ENCODE peak calls at places on chromosomes 4 and X, in four cellular contexts. A is GM12878, J is foreskin fibroblast, C is heart right ventricle. X is an unnamed sample.
A peak's percentile ranks its signal among the peaks of the same experiment; 100 is the strongest.

GRCh38 chr4:85459736-85460135 is 15.2 kb upstream of the ARHGAP24 start:
- DNase-seq in A (no peak), J (no peak), C (no peak), X (no peak)

GRCh38 chr4:102141855-102142254 is 203.4 kb downstream of the SLC39A8 start:
- DNase-seq in A (no peak), J (no peak), C (no peak), X (no peak)

GRCh38 chrX:101203782-101204351 is 15.7 kb upstream of the DRP2 start:
- DNase-seq in A (no peak), J (peak; percentile 23), C (no peak), X (no peak)

GRCh38 chr4:5899396-5899795 is 6.5 kb upstream of the CRMP1 start:
- DNase-seq in A (no peak), J (no peak), C (no peak), X (no peak)

GRCh38 chr4:95867919-95868318 is 28.0 kb downstream of the PDHA2 start:
- DNase-seq in A (no peak), J (no peak), C (no peak), X (no peak)

GRCh38 chr4:6942238-6942800 is 32.7 kb downstream of the TBC1D14 start:
- DNase-seq in A (peak; percentile 66), J (peak; percentile 91), C (no peak), X (peak; percentile 71)

GRCh38 chr4:118729287-118730286 is 44.4 kb downstream of the METTL14 start:
- DNase-seq in A (no peak), J (peak; percentile 83), C (no peak), X (no peak)

GRCh38 chr4:13907255-13907751 is 279.8 kb upstream of the BOD1L1 start:
- DNase-seq in A (no peak), J (peak; percentile 95), C (no peak), X (no peak)

GRCh38 chr4:182944484-182945227 is 27.5 kb upstream of the DCTD start:
- DNase-seq in A (no peak), J (no peak), C (no peak), X (no peak)

GRCh38 chrX:134338527-134338926 is 101.5 kb downstream of the CCDC160 start:
- DNase-seq in A (peak; percentile 2), J (no peak), C (no peak), X (no peak)

GRCh38 chr4:72314869-72315268 is 254.2 kb downstream of the ADAMTS3 start:
- DNase-seq in A (no peak), J (peak; percentile 93), C (no peak), X (no peak)

GRCh38 chr4:8270912-8271815 is 1.6 kb downstream of the HTRA3 start:
- DNase-seq in A (no peak), J (no peak), C (peak; percentile 12), X (no peak)

GRCh38 chr4:168408620-168409019 is 71.7 kb downstream of the DDX60L start:
- DNase-seq in A (no peak), J (peak; percentile 98), C (no peak), X (no peak)

GRCh38 chr4:77196866-77197265 is 39.9 kb downstream of the CCNG2 start:
- DNase-seq in A (peak; percentile 28), J (no peak), C (no peak), X (peak; percentile 37)

GRCh38 chr4:186189656-186190055 is 1.7 kb upstream of the CYP4V2 start:
- DNase-seq in A (no peak), J (no peak), C (no peak), X (no peak)

GRCh38 chr4:89598602-89599001 is 238.4 kb downstream of the SNCA start:
- DNase-seq in A (no peak), J (peak; percentile 41), C (no peak), X (no peak)

GRCh38 chr4:31998807-31999206 is 1278.6 kb downstream of the PCDH7 start:
- DNase-seq in A (no peak), J (no peak), C (no peak), X (no peak)

GRCh38 chr4:25863347-25863784 is 578 bp upstream of the SEL1L3 start:
- DNase-seq in A (no peak), J (no peak), C (peak; percentile 19), X (no peak)

DNA sequence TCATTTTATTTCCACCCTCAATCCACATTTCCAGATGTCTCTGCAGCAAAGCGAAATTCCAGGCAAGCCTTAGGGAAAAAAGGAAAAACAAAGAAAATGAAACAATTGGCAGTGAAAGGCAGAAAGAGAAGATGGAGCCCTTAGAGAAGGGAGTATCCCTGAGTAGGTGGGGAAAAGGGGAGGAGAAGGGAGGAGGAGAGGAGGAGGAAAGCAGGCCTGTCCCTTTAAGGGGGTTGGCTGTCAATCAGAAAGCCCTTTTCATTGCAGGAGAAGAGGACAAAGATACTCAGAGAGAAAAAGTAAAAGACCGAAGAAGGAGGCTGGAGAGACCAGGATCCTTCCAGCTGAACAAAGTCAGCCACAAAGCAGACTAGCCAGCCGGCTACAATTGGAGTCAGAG is at the start of gene PLP1:
- DNase-seq in A (no peak), J (no peak), C (no peak), X (no peak)
- H3K4me3 ChIP-seq in A (no peak within 1 kb of the TSS), J (no peak within 1 kb of the TSS), C (no peak within 1 kb of the TSS), X (no peak within 1 kb of the TSS)

DNA sequence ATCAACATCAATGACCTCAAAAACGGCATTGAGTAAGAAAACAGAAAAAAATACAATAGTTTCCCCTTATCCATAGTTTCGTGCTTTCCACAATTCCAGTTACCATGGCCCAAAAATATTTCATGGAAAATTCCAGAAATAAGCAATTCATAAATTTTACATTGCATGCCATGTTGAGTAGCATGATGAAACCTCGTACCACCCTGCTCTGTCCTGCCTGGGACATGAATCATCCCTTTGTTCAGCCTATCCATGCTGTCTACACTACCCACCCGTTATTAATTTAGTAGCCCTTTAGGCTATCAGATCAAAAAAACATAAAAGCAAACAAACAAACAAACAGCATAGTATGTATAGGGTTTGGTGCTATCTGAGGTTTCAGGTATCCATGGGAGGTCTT is 51.1 kb downstream of the KLF3 start:
- DNase-seq in A (no peak), J (peak; percentile 62), C (no peak), X (no peak)
- TF ChIP-seq CTCF in A (no peak), J (no peak), C (no peak), X (no peak)

DNA sequence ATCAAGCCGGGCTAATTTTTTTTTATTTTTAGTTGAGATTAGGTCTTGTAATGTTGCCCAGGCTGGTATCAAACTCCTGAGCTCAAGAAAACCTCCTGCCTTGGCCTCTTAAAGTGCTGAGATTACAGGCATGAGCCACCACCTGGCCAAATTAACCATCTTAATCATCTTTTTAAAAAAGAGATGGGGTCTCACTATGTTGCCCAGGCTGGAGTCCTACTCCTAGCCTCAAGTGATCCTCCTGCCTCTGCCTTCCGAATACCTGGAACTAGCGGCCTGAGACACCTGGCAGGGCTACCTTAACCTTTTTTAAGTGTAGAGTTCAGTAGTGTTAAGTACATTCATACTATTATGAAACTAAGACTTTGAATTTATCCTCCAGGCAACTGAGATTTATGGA is 1.7 kb upstream of the RPS3A start:
- DNase-seq in A (no peak), J (no peak), C (no peak), X (no peak)
- H3K4me3 ChIP-seq in A (peak overlapping the region; percentile 5), J (no peak overlapping the region), C (no peak overlapping the region), X (no peak overlapping the region)

GRCh38 chr4:93897559-93897958 is 69.0 kb downstream of the ATOH1 start:
- DNase-seq in A (no peak), J (peak; percentile 0), C (no peak), X (no peak)
- TF ChIP-seq CTCF in A (peak; percentile 36), J (no peak), C (no peak), X (peak; percentile 15)

GRCh38 chr4:150583287-150584197 is 1.6 kb downstream of the MAB21L2 start:
- DNase-seq in A (no peak), J (no peak), C (peak; percentile 25), X (no peak)
- H3K4me3 ChIP-seq in A (no peak overlapping the region), J (peak overlapping the region; percentile 29), C (peak overlapping the region; percentile 35), X (no peak overlapping the region)

DNA sequence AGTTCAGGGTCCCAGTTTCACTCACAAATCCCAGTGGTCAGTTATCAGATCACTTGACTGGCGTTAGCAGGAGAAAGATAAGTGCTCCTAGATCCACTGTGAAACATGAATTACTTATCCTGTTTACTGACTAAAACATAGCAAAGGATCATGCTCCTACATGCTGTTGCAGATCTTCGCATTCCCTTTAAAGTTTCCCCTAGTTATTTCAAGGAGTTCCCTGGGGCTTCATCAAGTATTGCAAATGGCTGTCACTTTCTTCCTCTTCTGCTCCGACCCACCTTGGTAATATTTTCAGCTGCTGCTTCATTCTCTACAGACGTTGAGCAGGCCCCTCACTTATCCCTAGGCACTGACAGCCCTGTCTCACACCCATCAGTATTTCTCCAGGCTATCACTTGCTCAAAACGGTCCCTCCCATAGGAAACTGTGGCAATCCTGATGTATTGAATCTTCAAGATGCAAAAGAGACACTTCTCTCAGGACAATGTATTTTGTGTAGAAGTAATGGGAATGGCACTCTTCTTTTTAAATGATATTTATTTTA is 466.0 kb downstream of the INPP4B start:
- DNase-seq in A (no peak), J (no peak), C (no peak), X (no peak)
- TF ChIP-seq CTCF in A (no peak), J (no peak), C (no peak), X (no peak)

GRCh38 chr4:786861-787300 is 39.0 kb downstream of the CPLX1 start:
- DNase-seq in A (no peak), J (no peak), C (peak; percentile 63), X (no peak)
- H3K4me3 ChIP-seq in A (no peak overlapping the region), J (no peak overlapping the region), C (peak overlapping the region; percentile 36), X (no peak overlapping the region)

DNA sequence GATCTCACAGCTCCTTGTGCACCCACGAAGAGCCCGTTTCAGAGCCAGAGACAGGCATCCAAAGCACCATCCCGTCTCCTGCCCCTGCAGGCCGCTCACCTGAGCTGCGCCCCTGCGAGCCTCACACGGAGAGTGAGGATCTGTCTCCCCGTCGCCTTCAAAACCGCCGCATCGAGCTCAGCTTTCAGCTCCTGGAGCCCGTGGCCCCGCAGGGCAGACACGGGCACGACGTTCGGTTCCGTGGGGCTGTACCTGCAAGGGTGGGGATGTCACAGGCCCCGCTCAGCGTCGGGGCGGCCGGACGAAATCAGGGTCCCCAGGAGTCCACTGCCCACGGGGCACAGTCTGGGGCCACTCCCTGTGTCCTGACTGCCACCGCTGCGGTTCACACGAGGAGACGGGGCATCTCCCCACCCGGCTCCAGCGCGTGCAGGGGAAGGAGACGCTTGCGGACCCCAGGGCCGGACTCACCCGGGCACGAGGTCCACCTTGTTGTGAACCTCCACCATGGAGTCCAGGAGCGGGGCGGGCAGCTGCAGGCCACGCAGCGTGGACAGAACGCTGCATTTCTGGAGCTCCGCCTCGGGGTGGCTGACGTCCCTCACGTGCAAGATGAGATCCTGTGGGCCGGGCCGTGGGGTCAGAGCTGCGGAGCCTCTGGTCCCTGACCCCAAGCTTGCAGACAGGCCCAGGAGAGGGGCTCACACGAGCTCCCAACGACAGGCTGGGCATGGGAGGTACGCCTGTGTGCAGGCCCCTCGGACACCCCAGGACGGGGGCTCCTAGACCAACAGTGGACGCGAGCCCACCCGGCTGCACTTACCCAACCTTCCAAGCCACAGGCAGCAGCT is 11.1 kb downstream of the GTPBP6 start:
- DNase-seq in A (no peak), J (no peak), C (no peak), X (no peak)
- TF ChIP-seq CTCF in A (no peak), J (no peak), C (no peak), X (no peak)

DNA sequence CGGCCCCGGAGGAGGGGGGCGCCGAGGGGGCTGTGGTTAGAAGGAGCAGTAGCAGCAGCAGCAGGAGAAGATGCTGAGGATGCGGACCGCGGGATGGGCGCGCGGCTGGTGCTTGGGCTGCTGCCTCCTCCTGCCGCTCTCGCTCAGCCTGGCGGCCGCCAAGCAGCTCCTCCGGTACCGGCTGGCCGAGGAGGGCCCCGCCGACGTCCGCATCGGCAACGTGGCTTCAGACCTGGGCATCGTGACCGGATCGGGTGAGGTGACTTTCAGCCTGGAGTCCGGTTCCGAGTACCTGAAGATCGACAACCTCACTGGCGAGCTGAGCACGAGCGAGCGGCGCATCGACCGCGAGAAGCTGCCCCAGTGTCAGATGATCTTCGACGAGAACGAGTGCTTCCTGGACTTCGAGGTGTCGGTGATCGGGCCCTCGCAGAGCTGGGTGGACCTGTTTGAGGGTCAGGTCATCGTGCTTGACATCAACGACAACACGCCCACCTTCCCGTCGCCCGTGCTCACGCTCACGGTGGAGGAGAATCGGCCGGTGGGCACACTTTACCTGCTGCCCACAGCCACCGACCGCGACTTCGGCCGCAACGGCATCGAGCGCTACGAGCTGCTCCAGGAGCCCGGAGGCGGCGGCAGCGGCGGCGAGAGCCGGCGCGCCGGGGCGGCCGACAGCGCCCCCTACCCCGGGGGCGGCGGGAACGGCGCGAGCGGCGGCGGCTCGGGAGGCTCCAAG is 1.4 kb downstream of the PCDH7 start:
- DNase-seq in A (no peak), J (peak; percentile 71), C (peak; percentile 46), X (no peak)
- H3K4me3 ChIP-seq in A (no peak overlapping the region), J (peak overlapping the region; percentile 68), C (peak overlapping the region; percentile 41), X (no peak overlapping the region)

X was measured in GM12864.